ENCODE peak calls at places on chromosomes 16 and 17, in nine cellular contexts. One of them, this sample, is unnamed.

GRCh38 chr16:82358601-82359221 is 188.7 kb upstream of the MPHOSPH6 start:
- DNase-seq in IMR-90: no peak
- DNase-seq in stomach: peak; percentile 52
- DNase-seq in spleen: no peak
- DNase-seq in esophagus squamous epithelium: no peak
- DNase-seq in gastrocnemius medialis: no peak
- DNase-seq in NB4: no peak
- DNase-seq in upper lobe of left lung: no peak
- DNase-seq in body of pancreas: no peak
- DNase-seq in this sample: no peak

GRCh38 chr16:72934661-72935403 is 113.1 kb downstream of the ZFHX3 start:
- DNase-seq in IMR-90: no peak
- DNase-seq in stomach: no peak
- DNase-seq in spleen: no peak
- DNase-seq in esophagus squamous epithelium: no peak
- DNase-seq in gastrocnemius medialis: peak; percentile 53
- DNase-seq in NB4: peak; percentile 88
- DNase-seq in upper lobe of left lung: no peak
- DNase-seq in body of pancreas: no peak
- DNase-seq in this sample: no peak

GRCh38 chr16:81650982-81651562 is 128.0 kb upstream of the PLCG2 start:
- DNase-seq in IMR-90: no peak
- DNase-seq in stomach: peak; percentile 50
- DNase-seq in spleen: no peak
- DNase-seq in esophagus squamous epithelium: no peak
- DNase-seq in gastrocnemius medialis: peak; percentile 29
- DNase-seq in NB4: no peak
- DNase-seq in upper lobe of left lung: peak; percentile 86
- DNase-seq in body of pancreas: peak; percentile 57
- DNase-seq in this sample: no peak

GRCh38 chr17:34412965-34413441 is 50.0 kb upstream of the CCL1 start:
- DNase-seq in IMR-90: peak; percentile 22
- DNase-seq in stomach: no peak
- DNase-seq in spleen: no peak
- DNase-seq in esophagus squamous epithelium: no peak
- DNase-seq in gastrocnemius medialis: no peak
- DNase-seq in NB4: peak; percentile 36
- DNase-seq in upper lobe of left lung: no peak
- DNase-seq in body of pancreas: no peak
- DNase-seq in this sample: no peak

GRCh38 chr16:84502075-84502474 is 2.4 kb downstream of the MEAK7 start:
- DNase-seq in IMR-90: no peak
- DNase-seq in stomach: no peak
- DNase-seq in spleen: peak; percentile 58
- DNase-seq in esophagus squamous epithelium: no peak
- DNase-seq in gastrocnemius medialis: no peak
- DNase-seq in NB4: peak; percentile 25
- DNase-seq in upper lobe of left lung: no peak
- DNase-seq in body of pancreas: peak; percentile 2
- DNase-seq in this sample: no peak

GRCh38 chr16:1559446-1559975 is 26.0 kb downstream of the TMEM204 start:
- DNase-seq in IMR-90: no peak
- DNase-seq in stomach: no peak
- DNase-seq in spleen: no peak
- DNase-seq in esophagus squamous epithelium: no peak
- DNase-seq in gastrocnemius medialis: no peak
- DNase-seq in NB4: peak; percentile 49
- DNase-seq in upper lobe of left lung: no peak
- DNase-seq in body of pancreas: no peak
- DNase-seq in this sample: no peak

GRCh38 chr17:72724375-72724774 is 368.1 kb downstream of the SLC39A11 start:
- DNase-seq in IMR-90: peak; percentile 66
- DNase-seq in stomach: no peak
- DNase-seq in spleen: no peak
- DNase-seq in esophagus squamous epithelium: no peak
- DNase-seq in gastrocnemius medialis: no peak
- DNase-seq in NB4: no peak
- DNase-seq in upper lobe of left lung: no peak
- DNase-seq in body of pancreas: no peak
- DNase-seq in this sample: no peak

GRCh38 chr16:25699069-25699468 is 7.3 kb downstream of the HS3ST4 start:
- DNase-seq in IMR-90: no peak
- DNase-seq in stomach: no peak
- DNase-seq in spleen: no peak
- DNase-seq in esophagus squamous epithelium: no peak
- DNase-seq in gastrocnemius medialis: no peak
- DNase-seq in NB4: peak; percentile 54
- DNase-seq in upper lobe of left lung: no peak
- DNase-seq in body of pancreas: no peak
- DNase-seq in this sample: no peak

GRCh38 chr17:8828517-8828875 is 29.3 kb upstream of the MFSD6L start:
- DNase-seq in IMR-90: no peak
- DNase-seq in stomach: no peak
- DNase-seq in spleen: no peak
- DNase-seq in esophagus squamous epithelium: no peak
- DNase-seq in gastrocnemius medialis: no peak
- DNase-seq in NB4: no peak
- DNase-seq in upper lobe of left lung: peak; percentile 69
- DNase-seq in body of pancreas: no peak
- DNase-seq in this sample: no peak

GRCh38 chr17:1438593-1439083 is 17.4 kb downstream of the CRK start:
- DNase-seq in IMR-90: peak; percentile 89
- DNase-seq in stomach: no peak
- DNase-seq in spleen: no peak
- DNase-seq in esophagus squamous epithelium: no peak
- DNase-seq in gastrocnemius medialis: no peak
- DNase-seq in NB4: no peak
- DNase-seq in upper lobe of left lung: no peak
- DNase-seq in body of pancreas: no peak
- DNase-seq in this sample: no peak

GRCh38 chr16:80467961-80468360 is 72.8 kb upstream of the DYNLRB2 start:
- DNase-seq in IMR-90: no peak
- DNase-seq in stomach: no peak
- DNase-seq in spleen: no peak
- DNase-seq in esophagus squamous epithelium: no peak
- DNase-seq in gastrocnemius medialis: no peak
- DNase-seq in NB4: no peak
- DNase-seq in upper lobe of left lung: no peak
- DNase-seq in body of pancreas: no peak
- DNase-seq in this sample: no peak

DNA sequence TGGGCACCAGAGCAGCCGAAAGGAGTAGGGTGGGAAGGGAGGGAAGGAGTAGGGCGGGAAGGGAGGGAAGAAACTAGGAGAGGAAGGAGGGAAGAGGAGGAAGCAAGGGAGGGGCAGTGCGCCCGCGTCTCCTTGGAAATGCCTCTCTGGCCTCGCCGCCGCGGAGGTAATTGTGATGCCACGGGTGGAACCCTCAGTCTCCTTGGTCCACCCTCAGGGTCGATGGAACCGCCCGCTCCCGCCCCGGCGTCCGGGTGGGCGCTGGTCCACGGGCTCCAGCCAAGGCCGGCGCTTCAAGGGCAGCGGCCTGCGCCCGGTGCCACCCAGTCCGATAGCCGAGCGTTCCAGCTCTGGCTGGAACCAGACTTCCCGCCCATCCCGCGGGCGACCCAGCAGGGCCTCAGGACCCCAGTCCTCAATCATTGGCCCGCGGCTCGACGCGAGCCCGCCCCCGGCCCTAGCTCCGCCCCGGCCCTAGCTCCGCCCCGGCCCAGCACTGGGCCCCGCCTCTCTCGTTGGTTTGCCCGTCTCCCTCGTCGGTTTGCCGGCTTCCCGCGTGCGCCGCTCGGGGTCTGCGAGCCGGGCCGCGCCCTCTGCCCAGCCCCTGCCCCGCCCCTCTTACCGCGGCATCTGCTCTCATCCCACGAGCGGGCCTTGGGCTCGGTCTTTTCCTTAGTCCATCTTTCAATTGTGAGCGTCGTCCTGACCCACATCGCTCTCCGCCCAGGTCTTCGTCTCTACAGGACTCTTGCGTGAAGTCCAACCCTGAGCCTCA is 553 bp downstream of the PROCA1 start:
- DNase-seq in IMR-90: peak; percentile 85
- DNase-seq in stomach: peak; percentile 93
- DNase-seq in spleen: peak; percentile 97
- DNase-seq in esophagus squamous epithelium: peak; percentile 48
- DNase-seq in gastrocnemius medialis: peak; percentile 76
- DNase-seq in NB4: peak; percentile 97
- DNase-seq in upper lobe of left lung: peak; percentile 99
- DNase-seq in body of pancreas: peak; percentile 82
- DNase-seq in this sample: peak; percentile 94
- TF ChIP-seq POLR2A in IMR-90: peak; percentile 84
- TF ChIP-seq POLR2A in stomach: no peak
- TF ChIP-seq POLR2A in spleen: no peak
- TF ChIP-seq POLR2A in esophagus squamous epithelium: peak; percentile 70
- TF ChIP-seq POLR2A in gastrocnemius medialis: peak; percentile 43
- TF ChIP-seq POLR2A in NB4: peak; percentile 94
- TF ChIP-seq POLR2A in upper lobe of left lung: peak; percentile 59
- TF ChIP-seq POLR2A in body of pancreas: peak; percentile 36
- TF ChIP-seq POLR2A in this sample: peak; percentile 80

GRCh38 chr16:11171448-11171709 is 84.6 kb downstream of the SOCS1 start:
- DNase-seq in IMR-90: no peak
- DNase-seq in stomach: no peak
- DNase-seq in spleen: no peak
- DNase-seq in esophagus squamous epithelium: no peak
- DNase-seq in gastrocnemius medialis: no peak
- DNase-seq in NB4: no peak
- DNase-seq in upper lobe of left lung: no peak
- DNase-seq in body of pancreas: no peak
- DNase-seq in this sample: no peak
- TF ChIP-seq POLR2A in IMR-90: no peak
- TF ChIP-seq POLR2A in stomach: no peak
- TF ChIP-seq POLR2A in spleen: no peak
- TF ChIP-seq POLR2A in esophagus squamous epithelium: no peak
- TF ChIP-seq POLR2A in gastrocnemius medialis: no peak
- TF ChIP-seq POLR2A in NB4: no peak
- TF ChIP-seq POLR2A in upper lobe of left lung: no peak
- TF ChIP-seq POLR2A in body of pancreas: no peak
- TF ChIP-seq POLR2A in this sample: no peak

GRCh38 chr17:78332991-78333390 is 26.9 kb downstream of the SOCS3 start:
- DNase-seq in IMR-90: no peak
- DNase-seq in stomach: no peak
- DNase-seq in spleen: no peak
- DNase-seq in esophagus squamous epithelium: no peak
- DNase-seq in gastrocnemius medialis: no peak
- DNase-seq in NB4: no peak
- DNase-seq in upper lobe of left lung: no peak
- DNase-seq in body of pancreas: no peak
- DNase-seq in this sample: no peak

GRCh38 chr17:78330570-78331224 is 29.2 kb downstream of the SOCS3 start:
- DNase-seq in IMR-90: no peak
- DNase-seq in stomach: no peak
- DNase-seq in spleen: no peak
- DNase-seq in esophagus squamous epithelium: no peak
- DNase-seq in gastrocnemius medialis: peak; percentile 86
- DNase-seq in NB4: no peak
- DNase-seq in upper lobe of left lung: no peak
- DNase-seq in body of pancreas: no peak
- DNase-seq in this sample: no peak

GRCh38 chr17:78329263-78330059 is 30.4 kb downstream of the SOCS3 start:
- DNase-seq in IMR-90: peak; percentile 77
- DNase-seq in stomach: no peak
- DNase-seq in spleen: no peak
- DNase-seq in esophagus squamous epithelium: no peak
- DNase-seq in gastrocnemius medialis: no peak
- DNase-seq in NB4: peak; percentile 99
- DNase-seq in upper lobe of left lung: peak; percentile 66
- DNase-seq in body of pancreas: no peak
- DNase-seq in this sample: no peak

GRCh38 chr17:78335176-78335575 is 24.7 kb downstream of the SOCS3 start:
- DNase-seq in IMR-90: no peak
- DNase-seq in stomach: no peak
- DNase-seq in spleen: no peak
- DNase-seq in esophagus squamous epithelium: no peak
- DNase-seq in gastrocnemius medialis: no peak
- DNase-seq in NB4: no peak
- DNase-seq in upper lobe of left lung: no peak
- DNase-seq in body of pancreas: no peak
- DNase-seq in this sample: no peak

DNA sequence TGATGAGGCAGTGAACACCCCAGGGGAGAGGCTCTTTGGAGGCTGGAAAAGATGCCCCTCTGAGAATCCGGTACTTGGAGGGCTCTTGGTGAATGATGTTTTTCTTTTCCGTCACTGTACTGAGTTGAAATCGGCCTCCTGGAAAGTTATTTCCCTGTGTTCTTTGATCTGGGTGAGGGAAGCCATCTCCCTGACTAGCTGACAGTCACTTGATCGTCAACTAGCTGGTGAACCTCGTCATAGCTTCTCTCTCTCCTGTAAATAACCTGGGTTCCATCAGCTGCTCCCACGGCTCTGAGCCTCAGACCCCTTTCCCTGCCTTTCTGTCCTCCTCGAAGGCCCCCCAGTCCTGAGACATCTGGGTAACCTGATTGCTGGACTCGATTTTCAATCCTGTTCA is 27.3 kb downstream of the SOCS3 start:
- DNase-seq in IMR-90: no peak
- DNase-seq in stomach: no peak
- DNase-seq in spleen: no peak
- DNase-seq in esophagus squamous epithelium: no peak
- DNase-seq in gastrocnemius medialis: no peak
- DNase-seq in NB4: no peak
- DNase-seq in upper lobe of left lung: no peak
- DNase-seq in body of pancreas: no peak
- DNase-seq in this sample: no peak
- TF ChIP-seq POLR2A in IMR-90: no peak
- TF ChIP-seq POLR2A in stomach: no peak
- TF ChIP-seq POLR2A in spleen: no peak
- TF ChIP-seq POLR2A in esophagus squamous epithelium: no peak
- TF ChIP-seq POLR2A in gastrocnemius medialis: no peak
- TF ChIP-seq POLR2A in NB4: no peak
- TF ChIP-seq POLR2A in upper lobe of left lung: no peak
- TF ChIP-seq POLR2A in body of pancreas: no peak
- TF ChIP-seq POLR2A in this sample: no peak

GRCh38 chr16:89264800-89265550 is 47.5 kb downstream of the ZNF778 start:
- DNase-seq in IMR-90: no peak
- DNase-seq in stomach: no peak
- DNase-seq in spleen: peak; percentile 52
- DNase-seq in esophagus squamous epithelium: no peak
- DNase-seq in gastrocnemius medialis: no peak
- DNase-seq in NB4: no peak
- DNase-seq in upper lobe of left lung: no peak
- DNase-seq in body of pancreas: no peak
- DNase-seq in this sample: no peak

GRCh38 chr16:89268585-89268984 is 51.1 kb downstream of the ZNF778 start:
- DNase-seq in IMR-90: no peak
- DNase-seq in stomach: no peak
- DNase-seq in spleen: peak; percentile 68
- DNase-seq in esophagus squamous epithelium: no peak
- DNase-seq in gastrocnemius medialis: no peak
- DNase-seq in NB4: no peak
- DNase-seq in upper lobe of left lung: no peak
- DNase-seq in body of pancreas: no peak
- DNase-seq in this sample: no peak

GRCh38 chr16:89268987-89269735 is 51.7 kb downstream of the ZNF778 start:
- DNase-seq in IMR-90: peak; percentile 50
- DNase-seq in stomach: no peak
- DNase-seq in spleen: no peak
- DNase-seq in esophagus squamous epithelium: no peak
- DNase-seq in gastrocnemius medialis: peak; percentile 50
- DNase-seq in NB4: peak; percentile 76
- DNase-seq in upper lobe of left lung: no peak
- DNase-seq in body of pancreas: no peak
- DNase-seq in this sample: no peak

GRCh38 chr16:89266521-89267134 is 49.1 kb downstream of the ZNF778 start:
- DNase-seq in IMR-90: no peak
- DNase-seq in stomach: no peak
- DNase-seq in spleen: peak; percentile 64
- DNase-seq in esophagus squamous epithelium: no peak
- DNase-seq in gastrocnemius medialis: no peak
- DNase-seq in NB4: no peak
- DNase-seq in upper lobe of left lung: no peak
- DNase-seq in body of pancreas: no peak
- DNase-seq in this sample: no peak

GRCh38 chr16:89265647-89266046 is 48.1 kb downstream of the ZNF778 start:
- DNase-seq in IMR-90: no peak
- DNase-seq in stomach: no peak
- DNase-seq in spleen: peak; percentile 57
- DNase-seq in esophagus squamous epithelium: no peak
- DNase-seq in gastrocnemius medialis: no peak
- DNase-seq in NB4: no peak
- DNase-seq in upper lobe of left lung: no peak
- DNase-seq in body of pancreas: no peak
- DNase-seq in this sample: no peak
- TF ChIP-seq POLR2A in IMR-90: no peak
- TF ChIP-seq POLR2A in stomach: no peak
- TF ChIP-seq POLR2A in spleen: no peak
- TF ChIP-seq POLR2A in esophagus squamous epithelium: no peak
- TF ChIP-seq POLR2A in gastrocnemius medialis: no peak
- TF ChIP-seq POLR2A in NB4: no peak
- TF ChIP-seq POLR2A in upper lobe of left lung: no peak
- TF ChIP-seq POLR2A in body of pancreas: no peak
- TF ChIP-seq POLR2A in this sample: no peak